ENCODE peak calls at places on chromosomes 3 and 15, in nine cellular contexts. One of them, this sample, is unnamed.

GRCh38 chr15:58748787-58749531 is 548 bp downstream of the ADAM10 start:
- DNase-seq in IMR-90: no peak
- DNase-seq in ovary: peak; percentile 48
- DNase-seq in tibial nerve: peak; percentile 33
- DNase-seq in heart left ventricle: peak; percentile 50
- DNase-seq in HAP-1: peak; percentile 78
- DNase-seq in CD4-positive, CD25-positive, alpha-beta regulatory T cell: peak; percentile 46
- DNase-seq in Peyer's patch: peak; percentile 75
- DNase-seq in effector memory CD4-positive, alpha-beta T cell: peak; percentile 12
- DNase-seq in this sample: peak; percentile 58

GRCh38 chr15:32687556-32687955 is 30.2 kb upstream of the GREM1 start:
- DNase-seq in ovary: no peak
- DNase-seq in Peyer's patch: no peak
- DNase-seq in CD4-positive, CD25-positive, alpha-beta regulatory T cell: no peak
- DNase-seq in IMR-90: peak; percentile 65
- DNase-seq in HAP-1: no peak
- DNase-seq in tibial nerve: no peak
- DNase-seq in effector memory CD4-positive, alpha-beta T cell: no peak
- DNase-seq in heart left ventricle: no peak
- DNase-seq in this sample: no peak

GRCh38 chr3:57948782-57949242 is 59.4 kb upstream of the FLNB start:
- DNase-seq in effector memory CD4-positive, alpha-beta T cell: no peak
- DNase-seq in CD4-positive, CD25-positive, alpha-beta regulatory T cell: no peak
- DNase-seq in HAP-1: no peak
- DNase-seq in ovary: no peak
- DNase-seq in tibial nerve: no peak
- DNase-seq in Peyer's patch: peak; percentile 27
- DNase-seq in heart left ventricle: no peak
- DNase-seq in IMR-90: no peak
- DNase-seq in this sample: no peak

GRCh38 chr15:89472785-89473256 is 23.6 kb downstream of the RHCG start:
- DNase-seq in effector memory CD4-positive, alpha-beta T cell: no peak
- DNase-seq in tibial nerve: no peak
- DNase-seq in Peyer's patch: peak; percentile 72
- DNase-seq in HAP-1: peak; percentile 84
- DNase-seq in heart left ventricle: no peak
- DNase-seq in CD4-positive, CD25-positive, alpha-beta regulatory T cell: no peak
- DNase-seq in IMR-90: peak; percentile 47
- DNase-seq in ovary: no peak
- DNase-seq in this sample: peak; percentile 71

GRCh38 chr3:164040991-164041390 is 1037.3 kb downstream of the SI start:
- DNase-seq in HAP-1: no peak
- DNase-seq in heart left ventricle: no peak
- DNase-seq in IMR-90: no peak
- DNase-seq in effector memory CD4-positive, alpha-beta T cell: no peak
- DNase-seq in tibial nerve: no peak
- DNase-seq in CD4-positive, CD25-positive, alpha-beta regulatory T cell: no peak
- DNase-seq in ovary: no peak
- DNase-seq in Peyer's patch: no peak
- DNase-seq in this sample: no peak

GRCh38 chr15:64144565-64145281 is 6.8 kb upstream of the SNX22 start:
- DNase-seq in HAP-1: no peak
- DNase-seq in IMR-90: no peak
- DNase-seq in CD4-positive, CD25-positive, alpha-beta regulatory T cell: no peak
- DNase-seq in ovary: no peak
- DNase-seq in heart left ventricle: no peak
- DNase-seq in Peyer's patch: no peak
- DNase-seq in tibial nerve: no peak
- DNase-seq in effector memory CD4-positive, alpha-beta T cell: no peak
- DNase-seq in this sample: no peak

GRCh38 chr3:161274691-161275298 is 53.7 kb downstream of the NMD3 start:
- DNase-seq in effector memory CD4-positive, alpha-beta T cell: peak; percentile 2
- DNase-seq in heart left ventricle: peak; percentile 15
- DNase-seq in CD4-positive, CD25-positive, alpha-beta regulatory T cell: peak; percentile 22
- DNase-seq in HAP-1: peak; percentile 74
- DNase-seq in IMR-90: peak; percentile 63
- DNase-seq in ovary: no peak
- DNase-seq in tibial nerve: peak; percentile 16
- DNase-seq in Peyer's patch: peak; percentile 75
- DNase-seq in this sample: peak; percentile 57

GRCh38 chr3:150627557-150627956 is 24.4 kb downstream of the SELENOT start:
- DNase-seq in Peyer's patch: no peak
- DNase-seq in tibial nerve: no peak
- DNase-seq in CD4-positive, CD25-positive, alpha-beta regulatory T cell: no peak
- DNase-seq in IMR-90: peak; percentile 40
- DNase-seq in HAP-1: no peak
- DNase-seq in ovary: no peak
- DNase-seq in effector memory CD4-positive, alpha-beta T cell: no peak
- DNase-seq in heart left ventricle: peak; percentile 15
- DNase-seq in this sample: no peak

GRCh38 chr15:65556622-65557021 is 26.4 kb downstream of the HACD3 start:
- DNase-seq in ovary: no peak
- DNase-seq in CD4-positive, CD25-positive, alpha-beta regulatory T cell: no peak
- DNase-seq in Peyer's patch: no peak
- DNase-seq in effector memory CD4-positive, alpha-beta T cell: no peak
- DNase-seq in heart left ventricle: no peak
- DNase-seq in HAP-1: no peak
- DNase-seq in tibial nerve: no peak
- DNase-seq in IMR-90: no peak
- DNase-seq in this sample: no peak

GRCh38 chr3:136330900-136331299 is 80.8 kb downstream of the PCCB start:
- DNase-seq in ovary: no peak
- DNase-seq in IMR-90: no peak
- DNase-seq in effector memory CD4-positive, alpha-beta T cell: no peak
- DNase-seq in HAP-1: no peak
- DNase-seq in CD4-positive, CD25-positive, alpha-beta regulatory T cell: no peak
- DNase-seq in tibial nerve: no peak
- DNase-seq in heart left ventricle: no peak
- DNase-seq in Peyer's patch: no peak
- DNase-seq in this sample: no peak

GRCh38 chr15:91887321-91887720 is 33.8 kb downstream of the SLCO3A1 start:
- DNase-seq in IMR-90: no peak
- DNase-seq in Peyer's patch: no peak
- DNase-seq in effector memory CD4-positive, alpha-beta T cell: no peak
- DNase-seq in ovary: no peak
- DNase-seq in heart left ventricle: peak; percentile 49
- DNase-seq in CD4-positive, CD25-positive, alpha-beta regulatory T cell: no peak
- DNase-seq in tibial nerve: no peak
- DNase-seq in HAP-1: no peak
- DNase-seq in this sample: no peak

GRCh38 chr3:111831840-111832239 is 27.2 kb upstream of the PHLDB2 start:
- DNase-seq in Peyer's patch: no peak
- DNase-seq in effector memory CD4-positive, alpha-beta T cell: peak; percentile 1
- DNase-seq in ovary: no peak
- DNase-seq in tibial nerve: no peak
- DNase-seq in heart left ventricle: no peak
- DNase-seq in IMR-90: no peak
- DNase-seq in HAP-1: no peak
- DNase-seq in CD4-positive, CD25-positive, alpha-beta regulatory T cell: no peak
- DNase-seq in this sample: peak; percentile 65

GRCh38 chr15:29040367-29040745 is 154.6 kb downstream of the APBA2 start:
- DNase-seq in heart left ventricle: no peak
- DNase-seq in tibial nerve: no peak
- DNase-seq in ovary: no peak
- DNase-seq in Peyer's patch: no peak
- DNase-seq in HAP-1: peak; percentile 57
- DNase-seq in CD4-positive, CD25-positive, alpha-beta regulatory T cell: no peak
- DNase-seq in effector memory CD4-positive, alpha-beta T cell: no peak
- DNase-seq in IMR-90: peak; percentile 70
- DNase-seq in this sample: no peak

GRCh38 chr3:134370611-134371451 is 3.4 kb downstream of the AMOTL2 start:
- DNase-seq in HAP-1: no peak
- DNase-seq in tibial nerve: no peak
- DNase-seq in Peyer's patch: peak; percentile 41
- DNase-seq in CD4-positive, CD25-positive, alpha-beta regulatory T cell: no peak
- DNase-seq in ovary: no peak
- DNase-seq in IMR-90: no peak
- DNase-seq in heart left ventricle: no peak
- DNase-seq in effector memory CD4-positive, alpha-beta T cell: no peak
- DNase-seq in this sample: no peak
- H3K4me1 ChIP-seq in HAP-1: peaks cover 18% of the 10 kb centered on the region
- H3K4me1 ChIP-seq in tibial nerve: peaks cover 70% of the 10 kb centered on the region
- H3K4me1 ChIP-seq in Peyer's patch: peaks cover 4% of the 10 kb centered on the region
- H3K4me1 ChIP-seq in CD4-positive, CD25-positive, alpha-beta regulatory T cell: peaks cover 11% of the 10 kb centered on the region
- H3K4me1 ChIP-seq in ovary: peaks cover 22% of the 10 kb centered on the region
- H3K4me1 ChIP-seq in IMR-90: peaks cover 57% of the 10 kb centered on the region
- H3K4me1 ChIP-seq in heart left ventricle: peaks cover 75% of the 10 kb centered on the region
- H3K4me1 ChIP-seq in effector memory CD4-positive, alpha-beta T cell: peaks cover 8% of the 10 kb centered on the region
- H3K4me1 ChIP-seq in this sample: peaks cover 22% of the 10 kb centered on the region

GRCh38 chr3:149021830-149022229 is 30.5 kb downstream of the GYG1 start:
- DNase-seq in heart left ventricle: no peak
- DNase-seq in Peyer's patch: no peak
- DNase-seq in tibial nerve: no peak
- DNase-seq in HAP-1: no peak
- DNase-seq in effector memory CD4-positive, alpha-beta T cell: no peak
- DNase-seq in CD4-positive, CD25-positive, alpha-beta regulatory T cell: no peak
- DNase-seq in ovary: no peak
- DNase-seq in IMR-90: no peak
- DNase-seq in this sample: no peak
- H3K4me1 ChIP-seq in heart left ventricle: peaks cover 22% of the 10 kb centered on the region
- H3K4me1 ChIP-seq in Peyer's patch: no peaks in the 10 kb centered on the region
- H3K4me1 ChIP-seq in tibial nerve: no peaks in the 10 kb centered on the region
- H3K4me1 ChIP-seq in HAP-1: peaks cover 25% of the 10 kb centered on the region
- H3K4me1 ChIP-seq in effector memory CD4-positive, alpha-beta T cell: no peaks in the 10 kb centered on the region
- H3K4me1 ChIP-seq in CD4-positive, CD25-positive, alpha-beta regulatory T cell: no peaks in the 10 kb centered on the region
- H3K4me1 ChIP-seq in ovary: no peaks in the 10 kb centered on the region
- H3K4me1 ChIP-seq in IMR-90: peaks cover 24% of the 10 kb centered on the region
- H3K4me1 ChIP-seq in this sample: peaks cover 6% of the 10 kb centered on the region

DNA sequence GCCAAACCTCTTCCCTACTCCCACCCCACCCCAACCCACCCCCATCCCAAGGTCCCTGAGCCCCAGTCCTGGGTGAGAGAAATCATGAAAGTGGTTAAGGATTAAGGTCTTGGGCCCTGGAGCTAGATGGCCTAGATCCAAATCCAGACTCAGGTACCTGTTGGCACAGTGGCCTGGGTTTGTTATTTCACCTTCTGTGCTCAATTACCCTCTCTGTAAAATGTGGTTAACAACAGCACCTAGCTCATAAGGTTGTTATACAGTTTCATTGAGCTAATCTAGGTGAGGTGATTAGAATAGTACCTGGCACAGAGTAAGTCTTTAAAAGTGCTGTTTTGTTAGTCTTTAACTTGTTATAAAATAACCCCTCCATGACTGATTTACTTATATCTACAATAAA is 6.4 kb upstream of the SNUPN start:
- DNase-seq in HAP-1: no peak
- DNase-seq in ovary: no peak
- DNase-seq in IMR-90: no peak
- DNase-seq in tibial nerve: no peak
- DNase-seq in Peyer's patch: no peak
- DNase-seq in heart left ventricle: no peak
- DNase-seq in effector memory CD4-positive, alpha-beta T cell: no peak
- DNase-seq in CD4-positive, CD25-positive, alpha-beta regulatory T cell: no peak
- DNase-seq in this sample: no peak
- H3K4me1 ChIP-seq in HAP-1: no peaks in the 10 kb centered on the region
- H3K4me1 ChIP-seq in ovary: no peaks in the 10 kb centered on the region
- H3K4me1 ChIP-seq in IMR-90: no peaks in the 10 kb centered on the region
- H3K4me1 ChIP-seq in tibial nerve: peaks cover 2% of the 10 kb centered on the region
- H3K4me1 ChIP-seq in Peyer's patch: no peaks in the 10 kb centered on the region
- H3K4me1 ChIP-seq in heart left ventricle: peaks cover under 1% of the 10 kb centered on the region
- H3K4me1 ChIP-seq in effector memory CD4-positive, alpha-beta T cell: peaks cover 4% of the 10 kb centered on the region
- H3K4me1 ChIP-seq in CD4-positive, CD25-positive, alpha-beta regulatory T cell: peaks cover 3% of the 10 kb centered on the region
- H3K4me1 ChIP-seq in this sample: peaks cover 5% of the 10 kb centered on the region

DNA sequence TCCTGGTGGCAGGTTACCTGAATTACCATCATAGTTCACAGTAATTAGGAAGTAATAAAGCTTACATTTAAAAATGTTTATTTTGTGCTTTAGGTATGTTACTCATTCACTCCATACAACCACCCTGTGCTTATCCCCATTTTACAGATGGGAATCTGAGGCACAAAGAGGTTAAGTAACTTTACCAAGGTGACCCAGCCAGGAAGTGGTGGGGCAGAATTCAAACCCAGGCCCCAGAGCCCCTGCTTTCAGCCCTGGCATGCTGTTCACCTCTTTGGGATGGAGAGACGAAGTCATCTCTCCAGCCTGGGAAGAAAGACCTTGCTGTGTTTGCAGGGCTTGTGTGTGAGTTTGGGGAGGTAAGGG is 285.6 kb upstream of the TPM1 start:
- DNase-seq in effector memory CD4-positive, alpha-beta T cell: no peak
- DNase-seq in ovary: no peak
- DNase-seq in IMR-90: no peak
- DNase-seq in CD4-positive, CD25-positive, alpha-beta regulatory T cell: no peak
- DNase-seq in heart left ventricle: no peak
- DNase-seq in Peyer's patch: no peak
- DNase-seq in tibial nerve: no peak
- DNase-seq in HAP-1: no peak
- DNase-seq in this sample: no peak
- H3K4me1 ChIP-seq in effector memory CD4-positive, alpha-beta T cell: no peaks in the 10 kb centered on the region
- H3K4me1 ChIP-seq in ovary: peaks cover 9% of the 10 kb centered on the region
- H3K4me1 ChIP-seq in IMR-90: peaks cover 12% of the 10 kb centered on the region
- H3K4me1 ChIP-seq in CD4-positive, CD25-positive, alpha-beta regulatory T cell: no peaks in the 10 kb centered on the region
- H3K4me1 ChIP-seq in heart left ventricle: peaks cover 3% of the 10 kb centered on the region
- H3K4me1 ChIP-seq in Peyer's patch: no peaks in the 10 kb centered on the region
- H3K4me1 ChIP-seq in tibial nerve: peaks cover 11% of the 10 kb centered on the region
- H3K4me1 ChIP-seq in HAP-1: no peaks in the 10 kb centered on the region
- H3K4me1 ChIP-seq in this sample: no peaks in the 10 kb centered on the region

GRCh38 chr15:73949496-73949895 is 23.2 kb downstream of the LOXL1 start:
- DNase-seq in Peyer's patch: no peak
- DNase-seq in HAP-1: no peak
- DNase-seq in CD4-positive, CD25-positive, alpha-beta regulatory T cell: no peak
- DNase-seq in heart left ventricle: no peak
- DNase-seq in tibial nerve: no peak
- DNase-seq in effector memory CD4-positive, alpha-beta T cell: no peak
- DNase-seq in ovary: no peak
- DNase-seq in IMR-90: no peak
- DNase-seq in this sample: no peak

GRCh38 chr15:73952171-73952912 is 26.1 kb downstream of the LOXL1 start:
- DNase-seq in tibial nerve: no peak
- DNase-seq in Peyer's patch: no peak
- DNase-seq in ovary: no peak
- DNase-seq in effector memory CD4-positive, alpha-beta T cell: no peak
- DNase-seq in heart left ventricle: no peak
- DNase-seq in CD4-positive, CD25-positive, alpha-beta regulatory T cell: no peak
- DNase-seq in IMR-90: no peak
- DNase-seq in HAP-1: no peak
- DNase-seq in this sample: no peak

GRCh38 chr15:73950479-73951043 is 24.3 kb downstream of the LOXL1 start:
- DNase-seq in Peyer's patch: no peak
- DNase-seq in tibial nerve: no peak
- DNase-seq in effector memory CD4-positive, alpha-beta T cell: no peak
- DNase-seq in HAP-1: no peak
- DNase-seq in ovary: no peak
- DNase-seq in heart left ventricle: no peak
- DNase-seq in CD4-positive, CD25-positive, alpha-beta regulatory T cell: no peak
- DNase-seq in IMR-90: no peak
- DNase-seq in this sample: no peak

GRCh38 chr15:73951591-73951990 is 25.3 kb downstream of the LOXL1 start:
- DNase-seq in heart left ventricle: no peak
- DNase-seq in Peyer's patch: no peak
- DNase-seq in HAP-1: no peak
- DNase-seq in effector memory CD4-positive, alpha-beta T cell: no peak
- DNase-seq in IMR-90: no peak
- DNase-seq in CD4-positive, CD25-positive, alpha-beta regulatory T cell: no peak
- DNase-seq in ovary: no peak
- DNase-seq in tibial nerve: no peak
- DNase-seq in this sample: no peak

GRCh38 chr15:73951044-73951561 is 24.8 kb downstream of the LOXL1 start:
- DNase-seq in IMR-90: peak; percentile 97
- DNase-seq in Peyer's patch: peak; percentile 92
- DNase-seq in ovary: peak; percentile 96
- DNase-seq in tibial nerve: peak; percentile 94
- DNase-seq in CD4-positive, CD25-positive, alpha-beta regulatory T cell: peak; percentile 66
- DNase-seq in heart left ventricle: peak; percentile 95
- DNase-seq in effector memory CD4-positive, alpha-beta T cell: peak; percentile 57
- DNase-seq in HAP-1: peak; percentile 97
- DNase-seq in this sample: peak; percentile 69
- H3K4me1 ChIP-seq in IMR-90: peaks cover 14% of the 10 kb centered on the region
- H3K4me1 ChIP-seq in Peyer's patch: peaks cover 3% of the 10 kb centered on the region
- H3K4me1 ChIP-seq in ovary: peaks cover 12% of the 10 kb centered on the region
- H3K4me1 ChIP-seq in tibial nerve: peaks cover 23% of the 10 kb centered on the region
- H3K4me1 ChIP-seq in CD4-positive, CD25-positive, alpha-beta regulatory T cell: peaks cover 7% of the 10 kb centered on the region
- H3K4me1 ChIP-seq in heart left ventricle: peaks cover 21% of the 10 kb centered on the region
- H3K4me1 ChIP-seq in effector memory CD4-positive, alpha-beta T cell: no peaks in the 10 kb centered on the region
- H3K4me1 ChIP-seq in HAP-1: no peaks in the 10 kb centered on the region
- H3K4me1 ChIP-seq in this sample: peaks cover 2% of the 10 kb centered on the region

This sample was measured in DND-41.